ENCODE peak calls at places on chromosomes 11 and 22, in eight cellular contexts. J is heart left ventricle; N is D341Med; X is NCI-H226; O is NCI-H1930; R is endodermal cell; H is activated CD4-positive, alpha-beta T cell treated with anti-CD3 and anti-CD28 coated beads, Interleukin-2, amount 10 ng/mL, durations not matched to agents 24 days and 14 days; F is NCI-H460. K is an unnamed sample.

GRCh38 chr11:47271961-47272661 is 2.2 kb downstream of the MADD start:
- DNase-seq in J (no peak), N (peak; percentile 60), X (no peak), O (no peak), R (no peak), H (peak; percentile 65), F (no peak), K (no peak)

GRCh38 chr11:74086242-74086884 is 77.5 kb upstream of the UCP3 start:
- DNase-seq in J (no peak), N (no peak), X (no peak), O (no peak), R (no peak), H (no peak), F (no peak), K (no peak)

GRCh38 chr11:71305451-71306125 is 53.2 kb upstream of the SHANK2 start:
- DNase-seq in J (no peak), N (no peak), X (no peak), O (no peak), R (peak; percentile 24), H (no peak), F (no peak), K (no peak)

GRCh38 chr22:27212617-27213177 is 555.3 kb downstream of the MIAT start:
- DNase-seq in J (no peak), N (no peak), X (peak; percentile 63), O (no peak), R (no peak), H (no peak), F (peak; percentile 81), K (peak; percentile 82)

GRCh38 chr22:42083119-42083518 is 3.6 kb downstream of the SMDT1 start:
- DNase-seq in J (no peak), N (no peak), X (no peak), O (no peak), R (no peak), H (peak; percentile 52), F (no peak), K (no peak)

GRCh38 chr11:69123593-69124545 is 31.9 kb upstream of the SMIM38 start:
- DNase-seq in J (no peak), N (no peak), X (no peak), O (no peak), R (peak; percentile 83), H (no peak), F (no peak), K (no peak)

GRCh38 chr22:19064354-19065054 is 57.7 kb downstream of the DGCR2 start:
- DNase-seq in J (no peak), N (peak; percentile 14), X (no peak), O (no peak), R (no peak), H (no peak), F (no peak), K (peak; percentile 19)

GRCh38 chr11:18617688-18618340 is 16.3 kb downstream of the SPTY2D1 start:
- DNase-seq in J (no peak), N (no peak), X (no peak), O (no peak), R (no peak), H (peak; percentile 89), F (no peak), K (no peak)

GRCh38 chr11:88246680-88247079 is 71.4 kb upstream of the RAB38 start:
- DNase-seq in J (no peak), N (no peak), X (peak; percentile 9), O (no peak), R (no peak), H (no peak), F (no peak), K (no peak)

GRCh38 chr11:94767701-94768601 is at the start of gene AMOTL1:
- DNase-seq in J (peak; percentile 93), N (peak; percentile 95), X (no peak), O (peak; percentile 72), R (peak; percentile 98), H (peak; percentile 83), F (peak; percentile 54), K (peak; percentile 86)

GRCh38 chr11:122852071-122852831 is 14.0 kb downstream of the CRTAM start:
- DNase-seq in J (no peak), N (no peak), X (no peak), O (no peak), R (no peak), H (peak; percentile 68), F (no peak), K (no peak)

GRCh38 chr22:49962751-49963646 is 2.4 kb downstream of the PIM3 start:
- DNase-seq in J (peak; percentile 69), N (no peak), X (no peak), O (no peak), R (peak; percentile 43), H (no peak), F (no peak), K (no peak)

GRCh38 chr22:37569009-37569920 is 9.0 kb downstream of the CDC42EP1 start:
- DNase-seq in J (no peak), N (no peak), X (peak; percentile 41), O (no peak), R (peak; percentile 96), H (no peak), F (no peak), K (no peak)

GRCh38 chr11:93330446-93330984 is at the start of gene DEUP1:
- DNase-seq in J (peak; percentile 70), N (peak; percentile 55), X (no peak), O (peak; percentile 69), R (peak; percentile 79), H (peak; percentile 56), F (no peak), K (no peak)

GRCh38 chr22:17084554-17085276 is at the start of gene IL17RA:
- DNase-seq in J (peak; percentile 95), N (peak; percentile 95), X (peak; percentile 56), O (peak; percentile 65), R (peak; percentile 97), H (peak; percentile 99), F (peak; percentile 78), K (peak; percentile 92)

GRCh38 chr11:31825453-31826391 is 14.6 kb upstream of the PAX6 start:
- DNase-seq in J (no peak), N (no peak), X (no peak), O (no peak), R (peak; percentile 72), H (no peak), F (no peak), K (no peak)

GRCh38 chr22:20019661-20020532 is 1.0 kb upstream of the TANGO2 start:
- DNase-seq in J (peak; percentile 52), N (no peak), X (no peak), O (no peak), R (no peak), H (peak; percentile 64), F (no peak), K (no peak)

GRCh38 chr11:135033545-135033944 is 621.5 kb upstream of the B3GAT1 start:
- DNase-seq in J (no peak), N (peak; percentile 68), X (no peak), O (peak; percentile 10), R (peak; percentile 88), H (no peak), F (no peak), K (no peak)

GRCh38 chr11:628056-628455 is 1.1 kb upstream of the SCT start:
- DNase-seq in J (no peak), N (no peak), X (no peak), O (no peak), R (peak; percentile 55), H (no peak), F (no peak), K (no peak)

GRCh38 chr22:23067023-23067650 is 3.2 kb upstream of the GNAZ start:
- DNase-seq in J (peak; percentile 44), N (no peak), X (no peak), O (no peak), R (peak; percentile 35), H (no peak), F (no peak), K (no peak)

K was measured in SJSA1.